ENCODE peak calls at places on chromosome 1, in four cellular contexts. F, X, G and R are unnamed samples. For H3K27me3 and H3K9me3, the result is how much of the 10 kb centered on the place peaks cover.

GRCh38 chr1:13730751-13731482 is 30.9 kb downstream of the PRDM2 start:
- DNase-seq in F (peak), X (peak), G (no peak), R (peak)

GRCh38 chr1:226362346-226362745 is 45.5 kb downstream of the PARP1 start:
- DNase-seq in G (no peak), F (no peak), X (no peak), R (no peak)

GRCh38 chr1:58773406-58773840 is 10.4 kb downstream of the JUN start:
- DNase-seq in X (peak), G (no peak), F (no peak), R (no peak)

GRCh38 chr1:84620720-84621313 is 46.6 kb upstream of the CTBS start:
- DNase-seq in X (peak), F (peak), G (peak), R (peak)

GRCh38 chr1:217590598-217590997 is 40.3 kb downstream of the GPATCH2 start:
- DNase-seq in F (no peak), X (no peak), G (no peak), R (no peak)

GRCh38 chr1:70818391-70818790 is 229.2 kb downstream of the PTGER3 start:
- DNase-seq in G (no peak), X (no peak), F (no peak), R (no peak)

GRCh38 chr1:241630899-241631298 is 9.3 kb downstream of the CHML start:
- DNase-seq in F (no peak), X (no peak), G (no peak), R (no peak)

GRCh38 chr1:225811622-225812487 is 1.9 kb downstream of the EPHX1 start:
- DNase-seq in F (no peak), X (no peak), G (no peak), R (no peak)

GRCh38 chr1:213231795-213232231 is 180.8 kb downstream of the RPS6KC1 start:
- DNase-seq in X (no peak), G (no peak), F (no peak), R (no peak)

GRCh38 chr1:65372557-65372956 is 47.9 kb upstream of the LEPR start:
- DNase-seq in X (no peak), G (no peak), F (no peak), R (no peak)

GRCh38 chr1:38239258-38239657 is 192.7 kb upstream of the POU3F1 start:
- DNase-seq in G (no peak), F (no peak), X (no peak), R (no peak)

GRCh38 chr1:92958203-92958970 is 2.9 kb downstream of the DIPK1A start:
- DNase-seq in G (no peak), F (no peak), X (no peak), R (no peak)

GRCh38 chr1:152112101-152112884 is 3.0 kb downstream of the TCHH start:
- DNase-seq in X (no peak), F (peak), G (no peak), R (no peak)

GRCh38 chr1:178923512-178923911 is 52.6 kb upstream of the ANGPTL1 start:
- DNase-seq in F (no peak), X (no peak), G (no peak), R (no peak)

GRCh38 chr1:209557216-209557615 is 26.3 kb upstream of the CAMK1G start:
- DNase-seq in G (no peak), X (no peak), F (no peak), R (no peak)

GRCh38 chr1:112461200-112461871 is 47.4 kb upstream of the WNT2B start:
- DNase-seq in F (no peak), X (no peak), G (no peak), R (no peak)

GRCh38 chr1:100353988-100354387 is 1.7 kb downstream of the CDC14A start:
- DNase-seq in G (no peak), F (no peak), X (no peak), R (no peak)

GRCh38 chr1:197200468-197200899 is 54.0 kb upstream of the ASPM start:
- DNase-seq in G (no peak), F (no peak), X (no peak), R (no peak)

GRCh38 chr1:89810302-89810701 is 10.5 kb upstream of the LRRC8D start:
- DNase-seq in G (no peak), F (no peak), X (no peak), R (no peak)

GRCh38 chr1:113808450-113809195 is 3.7 kb downstream of the RSBN1 start:
- DNase-seq in X (no peak), F (no peak), G (no peak), R (no peak)

GRCh38 chr1:112674440-112674985 is at the start of gene MOV10:
- DNase-seq in X (peak), G (peak), F (peak), R (peak)

GRCh38 chr1:81410919-81411318 is 389.8 kb upstream of the ADGRL2 start:
- DNase-seq in X (no peak), G (no peak), F (no peak), R (no peak)

GRCh38 chr1:235996048-235996785 is 68.7 kb downstream of the NID1 start:
- DNase-seq in F (no peak), G (no peak), X (no peak), R (no peak)

GRCh38 chr1:63189677-63190076 is 132.7 kb upstream of the FOXD3 start:
- DNase-seq in F (no peak), G (no peak), X (peak), R (no peak)

GRCh38 chr1:55712148-55712547 is 497.0 kb upstream of the USP24 start:
- DNase-seq in F (no peak), G (no peak), X (peak), R (no peak)

GRCh38 chr1:163201906-163202305 is 810 bp downstream of the RGS5 start:
- DNase-seq in G (no peak), X (no peak), F (no peak), R (no peak)

GRCh38 chr1:117894078-117894477 is 35.3 kb downstream of the GDAP2 start:
- DNase-seq in F (no peak), G (no peak), X (no peak), R (no peak)

GRCh38 chr1:204080163-204080903 is 7.4 kb downstream of the SOX13 start:
- DNase-seq in X (no peak), F (peak), G (peak), R (no peak)

GRCh38 chr1:240092301-240093119 is 827 bp downstream of the FMN2 start:
- DNase-seq in F (peak), G (no peak), X (no peak), R (no peak)

GRCh38 chr1:8364528-8365442 is 46.9 kb downstream of the SLC45A1 start:
- DNase-seq in F (no peak), G (peak), X (no peak), R (no peak)

GRCh38 chr1:8367571-8368184 is 49.8 kb downstream of the SLC45A1 start:
- DNase-seq in F (no peak), X (no peak), G (no peak), R (no peak)

GRCh38 chr1:8363186-8363585 is 45.3 kb downstream of the SLC45A1 start:
- DNase-seq in X (no peak), F (no peak), G (no peak), R (no peak)

GRCh38 chr1:8363764-8364301 is 45.9 kb downstream of the SLC45A1 start:
- DNase-seq in G (no peak), F (no peak), X (no peak), R (no peak)

GRCh38 chr1:8365661-8366362 is 47.9 kb downstream of the SLC45A1 start:
- DNase-seq in F (no peak), X (no peak), G (no peak), R (no peak)
- H3K27me3 ChIP-seq in F (under half), X (under half), G (under half), R (under half)

GRCh38 chr1:245773344-245773743 is 618.6 kb downstream of the KIF26B start:
- DNase-seq in X (no peak), F (no peak), G (no peak), R (no peak)
- H3K4me3 ChIP-seq in X (no peak), F (no peak), G (no peak), R (no peak)

DNA sequence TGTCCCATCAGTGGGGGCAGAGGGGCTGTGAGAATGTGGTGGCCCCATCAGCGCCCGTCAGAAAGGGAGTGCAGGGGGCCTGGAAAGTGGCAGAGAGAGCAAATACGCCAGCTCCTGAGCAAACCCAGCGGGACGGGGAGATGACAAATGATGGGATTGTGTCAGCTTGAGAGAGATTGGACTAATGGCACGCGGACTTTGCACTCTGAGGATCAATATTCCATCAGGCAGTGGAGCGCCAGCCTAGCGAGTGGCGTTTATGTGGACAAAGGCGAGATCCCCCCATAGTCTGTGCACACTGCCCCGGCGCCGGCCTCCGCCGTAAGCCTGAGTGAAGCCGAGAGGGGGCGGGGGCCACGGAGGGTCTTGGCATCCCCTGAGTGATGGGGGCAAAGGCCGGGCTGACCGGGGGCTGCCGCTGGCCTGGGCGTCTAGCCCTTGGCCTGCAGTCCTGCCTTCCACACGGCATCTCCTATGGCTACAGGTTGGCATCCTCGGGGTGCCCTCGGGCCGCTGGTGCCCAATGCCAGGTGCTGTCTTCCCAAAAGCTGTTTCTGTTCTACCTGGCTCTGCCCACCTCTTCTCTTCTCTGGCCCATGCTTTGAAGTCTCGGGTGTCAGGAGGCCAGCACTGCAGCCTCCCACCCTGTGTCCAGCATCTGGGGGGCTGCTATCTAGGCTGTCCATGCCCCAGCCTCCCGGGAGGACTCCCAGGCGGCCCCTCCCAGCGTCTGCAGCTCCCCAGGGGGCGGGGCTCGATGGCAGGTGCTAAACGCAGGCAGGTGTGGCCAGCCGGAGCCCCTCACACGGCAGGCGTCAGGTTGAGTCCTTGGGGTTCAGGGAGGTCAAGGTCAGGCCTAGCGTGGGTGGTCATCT is 46.5 kb downstream of the PRDM16 start:
- DNase-seq in X (no peak), F (no peak), G (no peak), R (no peak)
- H3K9me3 ChIP-seq in X (under half), F (under half), G (under half), R (under half)

GRCh38 chr1:228747536-228747935 is 12.3 kb downstream of the RHOU start:
- DNase-seq in F (no peak), G (no peak), X (no peak), R (no peak)
- H3K27me3 ChIP-seq in F (under half), G (under half), X (under half), R (under half)

GRCh38 chr1:150574260-150575071 is 4.9 kb downstream of the MCL1 start:
- DNase-seq in X (no peak), F (no peak), G (no peak), R (no peak)

GRCh38 chr1:150575072-150575489 is 4.3 kb downstream of the MCL1 start:
- DNase-seq in G (no peak), X (no peak), F (no peak), R (no peak)

GRCh38 chr1:150575518-150576366 is 3.7 kb downstream of the MCL1 start:
- DNase-seq in F (no peak), X (no peak), G (no peak), R (no peak)

GRCh38 chr1:150576367-150576711 is 3.1 kb downstream of the MCL1 start:
- DNase-seq in F (no peak), G (no peak), X (no peak), R (no peak)

DNA sequence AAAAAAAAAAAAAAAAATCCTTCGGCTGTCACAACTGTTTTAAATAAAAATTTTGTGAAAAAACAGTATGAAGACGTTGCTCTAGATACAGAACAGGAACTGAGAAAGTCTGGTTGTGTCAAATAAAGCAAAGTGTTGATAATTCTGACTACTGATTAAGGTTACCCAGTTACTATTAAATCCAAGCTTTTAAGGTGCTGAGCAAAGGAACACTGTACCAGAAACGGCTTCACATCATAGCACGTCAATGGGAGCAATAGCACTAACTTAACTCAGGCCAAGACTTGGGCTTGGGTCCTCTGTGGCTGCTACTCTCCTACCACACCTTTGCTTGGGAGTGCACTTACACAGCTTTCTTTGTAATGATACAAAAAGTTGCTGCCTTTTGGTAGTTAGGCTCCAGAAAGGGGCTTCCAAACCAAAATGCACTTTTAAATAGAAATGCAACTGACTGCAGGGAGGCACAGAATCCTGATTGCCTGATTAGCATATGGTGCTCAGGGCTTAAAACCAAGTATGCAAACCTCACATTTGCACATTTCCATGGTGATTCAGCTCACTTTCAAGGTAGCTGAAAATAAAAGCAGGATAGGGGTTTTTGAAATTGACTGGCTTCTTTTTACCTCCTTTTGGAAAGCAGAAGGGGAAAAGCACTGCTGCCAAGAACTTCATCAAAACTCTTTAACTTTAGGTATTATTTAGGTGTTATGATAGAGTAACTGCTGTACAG is 6.3 kb downstream of the MCL1 start:
- DNase-seq in F (no peak), G (no peak), X (no peak), R (no peak)
- H3K4me3 ChIP-seq in F (peak), G (peak), X (no peak), R (peak)

DNA sequence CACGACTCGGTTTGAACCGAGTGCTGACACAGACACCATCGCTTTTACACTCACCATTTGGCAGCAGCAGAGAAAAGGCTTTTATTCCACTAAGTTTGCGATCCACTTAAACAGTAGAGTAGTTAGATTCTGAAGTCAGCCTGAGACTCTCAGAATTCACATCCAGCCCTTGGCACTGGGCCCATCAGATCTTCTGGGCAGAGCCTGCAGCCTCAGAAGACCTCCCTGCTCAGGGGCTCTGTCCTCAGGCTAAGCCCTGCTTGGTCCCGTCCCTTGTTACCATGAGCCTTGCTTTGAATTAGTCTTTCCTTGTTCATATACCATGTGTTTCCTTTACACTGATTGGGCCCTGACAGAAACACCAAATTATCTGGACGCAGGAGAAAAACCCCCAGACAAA is 41.4 kb upstream of the AJAP1 start:
- DNase-seq in X (no peak), G (no peak), F (no peak), R (no peak)
- H3K9me3 ChIP-seq in X (under half), G (under half), F (under half), R (under half)

GRCh38 chr1:154431586-154432373 is 26.6 kb downstream of the IL6R start:
- DNase-seq in F (no peak), G (peak), X (no peak), R (no peak)

GRCh38 chr1:154435801-154436200 is 30.7 kb downstream of the IL6R start:
- DNase-seq in F (peak), G (no peak), X (no peak), R (no peak)

GRCh38 chr1:154430903-154431302 is 25.8 kb downstream of the IL6R start:
- DNase-seq in F (no peak), X (no peak), G (no peak), R (no peak)

GRCh38 chr1:154434346-154435075 is 29.4 kb downstream of the IL6R start:
- DNase-seq in G (peak), F (peak), X (no peak), R (no peak)

DNA sequence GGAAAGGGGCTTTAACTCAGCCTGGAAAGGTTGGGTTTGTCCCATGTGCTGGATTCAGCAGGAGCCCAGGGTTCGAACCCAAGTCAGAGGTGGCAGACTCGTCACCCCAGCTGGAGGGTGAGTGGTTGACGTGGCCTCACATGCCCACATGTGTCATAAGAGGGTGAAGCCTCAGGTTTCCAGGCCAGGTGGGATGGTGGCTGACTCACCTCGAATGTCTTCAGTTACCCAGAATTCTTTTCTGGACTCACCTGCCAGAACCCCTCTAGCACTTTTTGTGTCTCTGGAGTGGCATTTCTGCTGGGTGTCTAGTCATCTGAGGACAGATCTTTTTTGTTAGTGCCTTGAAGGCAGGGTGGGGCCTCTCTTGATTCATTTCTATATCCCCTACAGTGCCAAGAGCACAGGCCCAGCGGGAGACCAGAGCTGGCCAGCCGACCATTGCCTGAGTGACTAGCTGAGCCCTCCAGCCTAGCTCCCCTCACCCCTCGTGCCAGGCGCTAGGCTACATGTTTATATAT is 28.1 kb downstream of the IL6R start:
- DNase-seq in X (no peak), F (no peak), G (peak), R (no peak)
- H3K27me3 ChIP-seq in X (under half), F (under half), G (under half), R (under half)